ENCODE peak calls at places on chromosome 5, in eight cellular contexts. One of them, this sample, is unnamed.
A peak's percentile ranks its signal among the peaks of the same experiment; 100 is the strongest.

GRCh38 chr5:34496258-34496657 is 159.9 kb upstream of the RAI14 start:
- DNase-seq in cardiac muscle cell: no peak
- DNase-seq in tibial artery: no peak
- DNase-seq in WERI-Rb-1: no peak
- DNase-seq in tibial nerve: no peak
- DNase-seq in lower lobe of right lung: no peak
- DNase-seq in upper lobe of left lung: no peak
- DNase-seq in hepatocyte: no peak
- DNase-seq in this sample: no peak

GRCh38 chr5:14109041-14109747 is 33.9 kb upstream of the TRIO start:
- DNase-seq in cardiac muscle cell: no peak
- DNase-seq in tibial artery: peak; percentile 37
- DNase-seq in WERI-Rb-1: no peak
- DNase-seq in tibial nerve: no peak
- DNase-seq in lower lobe of right lung: no peak
- DNase-seq in upper lobe of left lung: no peak
- DNase-seq in hepatocyte: no peak
- DNase-seq in this sample: peak; percentile 86

GRCh38 chr5:180807654-180808414 is 5.2 kb upstream of the MGAT1 start:
- DNase-seq in cardiac muscle cell: no peak
- DNase-seq in tibial artery: peak; percentile 10
- DNase-seq in WERI-Rb-1: peak; percentile 60
- DNase-seq in tibial nerve: no peak
- DNase-seq in lower lobe of right lung: no peak
- DNase-seq in upper lobe of left lung: no peak
- DNase-seq in hepatocyte: no peak
- DNase-seq in this sample: peak; percentile 50

GRCh38 chr5:173016069-173016455 is 32.5 kb downstream of the ATP6V0E1 start:
- DNase-seq in cardiac muscle cell: no peak
- DNase-seq in tibial artery: no peak
- DNase-seq in WERI-Rb-1: no peak
- DNase-seq in tibial nerve: no peak
- DNase-seq in lower lobe of right lung: no peak
- DNase-seq in upper lobe of left lung: no peak
- DNase-seq in hepatocyte: no peak
- DNase-seq in this sample: no peak

GRCh38 chr5:15376803-15377202 is 123.2 kb upstream of the FBXL7 start:
- DNase-seq in cardiac muscle cell: peak; percentile 69
- DNase-seq in tibial artery: no peak
- DNase-seq in WERI-Rb-1: no peak
- DNase-seq in tibial nerve: no peak
- DNase-seq in lower lobe of right lung: no peak
- DNase-seq in upper lobe of left lung: no peak
- DNase-seq in hepatocyte: no peak
- DNase-seq in this sample: peak; percentile 28

GRCh38 chr5:169934990-169935389 is 45.3 kb downstream of the INSYN2B start:
- DNase-seq in cardiac muscle cell: peak; percentile 32
- DNase-seq in tibial artery: no peak
- DNase-seq in WERI-Rb-1: no peak
- DNase-seq in tibial nerve: no peak
- DNase-seq in lower lobe of right lung: no peak
- DNase-seq in upper lobe of left lung: no peak
- DNase-seq in hepatocyte: no peak
- DNase-seq in this sample: no peak

GRCh38 chr5:15601274-15601673 is 101.3 kb downstream of the FBXL7 start:
- DNase-seq in cardiac muscle cell: no peak
- DNase-seq in tibial artery: no peak
- DNase-seq in WERI-Rb-1: peak; percentile 54
- DNase-seq in tibial nerve: no peak
- DNase-seq in lower lobe of right lung: no peak
- DNase-seq in upper lobe of left lung: no peak
- DNase-seq in hepatocyte: no peak
- DNase-seq in this sample: no peak

GRCh38 chr5:141855265-141856029 is 22.8 kb downstream of the PCDH1 start:
- DNase-seq in cardiac muscle cell: no peak
- DNase-seq in tibial artery: peak; percentile 58
- DNase-seq in WERI-Rb-1: no peak
- DNase-seq in tibial nerve: no peak
- DNase-seq in lower lobe of right lung: no peak
- DNase-seq in upper lobe of left lung: no peak
- DNase-seq in hepatocyte: no peak
- DNase-seq in this sample: no peak

GRCh38 chr5:134649163-134649916 is 755 bp downstream of the SEC24A start:
- DNase-seq in cardiac muscle cell: no peak
- DNase-seq in tibial artery: peak; percentile 25
- DNase-seq in WERI-Rb-1: no peak
- DNase-seq in tibial nerve: no peak
- DNase-seq in lower lobe of right lung: peak; percentile 61
- DNase-seq in upper lobe of left lung: peak; percentile 42
- DNase-seq in hepatocyte: peak; percentile 41
- DNase-seq in this sample: peak; percentile 12

GRCh38 chr5:112691758-112692157 is 45.9 kb upstream of the APC start:
- DNase-seq in cardiac muscle cell: peak; percentile 64
- DNase-seq in tibial artery: no peak
- DNase-seq in WERI-Rb-1: peak; percentile 56
- DNase-seq in tibial nerve: no peak
- DNase-seq in lower lobe of right lung: no peak
- DNase-seq in upper lobe of left lung: no peak
- DNase-seq in hepatocyte: no peak
- DNase-seq in this sample: no peak

GRCh38 chr5:112690605-112691340 is 46.9 kb upstream of the APC start:
- DNase-seq in cardiac muscle cell: no peak
- DNase-seq in tibial artery: no peak
- DNase-seq in WERI-Rb-1: no peak
- DNase-seq in tibial nerve: no peak
- DNase-seq in lower lobe of right lung: no peak
- DNase-seq in upper lobe of left lung: no peak
- DNase-seq in hepatocyte: no peak
- DNase-seq in this sample: no peak

GRCh38 chr5:112692472-112692871 is 45.2 kb upstream of the APC start:
- DNase-seq in cardiac muscle cell: no peak
- DNase-seq in tibial artery: no peak
- DNase-seq in WERI-Rb-1: no peak
- DNase-seq in tibial nerve: no peak
- DNase-seq in lower lobe of right lung: no peak
- DNase-seq in upper lobe of left lung: no peak
- DNase-seq in hepatocyte: no peak
- DNase-seq in this sample: no peak

GRCh38 chr5:112689510-112689909 is 48.2 kb upstream of the APC start:
- DNase-seq in cardiac muscle cell: peak; percentile 32
- DNase-seq in tibial artery: no peak
- DNase-seq in WERI-Rb-1: no peak
- DNase-seq in tibial nerve: no peak
- DNase-seq in lower lobe of right lung: no peak
- DNase-seq in upper lobe of left lung: no peak
- DNase-seq in hepatocyte: no peak
- DNase-seq in this sample: no peak

DNA sequence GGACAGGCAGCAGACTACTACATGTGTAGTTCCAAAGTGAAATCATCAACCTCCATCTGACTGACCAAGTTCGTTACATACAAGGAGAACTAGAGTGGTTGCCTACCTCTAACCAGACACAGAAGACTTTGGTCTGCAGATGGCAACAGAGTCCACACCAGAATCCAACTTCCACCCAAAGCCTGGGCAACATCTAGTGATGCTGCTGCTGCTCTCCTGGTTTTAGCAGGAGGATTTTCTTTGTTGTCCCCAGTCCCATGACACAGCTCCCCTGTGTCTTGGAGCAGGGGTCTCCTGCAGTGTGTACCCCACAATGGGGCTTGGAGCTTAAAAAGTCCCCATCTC is 46.4 kb upstream of the APC start:
- DNase-seq in cardiac muscle cell: no peak
- DNase-seq in tibial artery: no peak
- DNase-seq in WERI-Rb-1: no peak
- DNase-seq in tibial nerve: no peak
- DNase-seq in lower lobe of right lung: no peak
- DNase-seq in upper lobe of left lung: no peak
- DNase-seq in hepatocyte: no peak
- DNase-seq in this sample: no peak
- TF ChIP-seq CTCF in cardiac muscle cell: no peak
- TF ChIP-seq CTCF in tibial artery: no peak
- TF ChIP-seq CTCF in WERI-Rb-1: peak; percentile 4
- TF ChIP-seq CTCF in tibial nerve: no peak
- TF ChIP-seq CTCF in lower lobe of right lung: no peak
- TF ChIP-seq CTCF in upper lobe of left lung: no peak
- TF ChIP-seq CTCF in hepatocyte: no peak
- TF ChIP-seq CTCF in this sample: no peak

GRCh38 chr5:73290242-73290641 is 117.2 kb downstream of the TMEM174 start:
- DNase-seq in cardiac muscle cell: no peak
- DNase-seq in tibial artery: no peak
- DNase-seq in WERI-Rb-1: no peak
- DNase-seq in tibial nerve: no peak
- DNase-seq in lower lobe of right lung: no peak
- DNase-seq in upper lobe of left lung: no peak
- DNase-seq in hepatocyte: no peak
- DNase-seq in this sample: no peak

GRCh38 chr5:73292816-73293459 is 119.9 kb downstream of the TMEM174 start:
- DNase-seq in cardiac muscle cell: no peak
- DNase-seq in tibial artery: no peak
- DNase-seq in WERI-Rb-1: no peak
- DNase-seq in tibial nerve: no peak
- DNase-seq in lower lobe of right lung: no peak
- DNase-seq in upper lobe of left lung: no peak
- DNase-seq in hepatocyte: no peak
- DNase-seq in this sample: peak; percentile 66

GRCh38 chr5:73288803-73289720 is 116.1 kb downstream of the TMEM174 start:
- DNase-seq in cardiac muscle cell: no peak
- DNase-seq in tibial artery: no peak
- DNase-seq in WERI-Rb-1: no peak
- DNase-seq in tibial nerve: no peak
- DNase-seq in lower lobe of right lung: no peak
- DNase-seq in upper lobe of left lung: no peak
- DNase-seq in hepatocyte: no peak
- DNase-seq in this sample: no peak

GRCh38 chr5:73295447-73295846 is 122.5 kb downstream of the TMEM174 start:
- DNase-seq in cardiac muscle cell: no peak
- DNase-seq in tibial artery: no peak
- DNase-seq in WERI-Rb-1: peak; percentile 27
- DNase-seq in tibial nerve: no peak
- DNase-seq in lower lobe of right lung: no peak
- DNase-seq in upper lobe of left lung: no peak
- DNase-seq in hepatocyte: no peak
- DNase-seq in this sample: no peak

GRCh38 chr5:73291873-73292272 is 118.9 kb downstream of the TMEM174 start:
- DNase-seq in cardiac muscle cell: no peak
- DNase-seq in tibial artery: no peak
- DNase-seq in WERI-Rb-1: no peak
- DNase-seq in tibial nerve: no peak
- DNase-seq in lower lobe of right lung: no peak
- DNase-seq in upper lobe of left lung: no peak
- DNase-seq in hepatocyte: no peak
- DNase-seq in this sample: no peak
- H3K27me3 ChIP-seq in cardiac muscle cell: peaks cover 61% of the 10 kb centered on the region
- H3K27me3 ChIP-seq in tibial artery: peaks cover 35% of the 10 kb centered on the region
- H3K27me3 ChIP-seq in WERI-Rb-1: no peaks in the 10 kb centered on the region
- H3K27me3 ChIP-seq in tibial nerve: peaks cover 11% of the 10 kb centered on the region
- H3K27me3 ChIP-seq in lower lobe of right lung: peaks cover 33% of the 10 kb centered on the region
- H3K27me3 ChIP-seq in upper lobe of left lung: no peaks in the 10 kb centered on the region
- H3K27me3 ChIP-seq in hepatocyte: peaks cover 38% of the 10 kb centered on the region
- H3K27me3 ChIP-seq in this sample: peaks cover 9% of the 10 kb centered on the region

GRCh38 chr5:76718880-76719279 is 3.0 kb downstream of the F2R start:
- DNase-seq in cardiac muscle cell: no peak
- DNase-seq in tibial artery: no peak
- DNase-seq in WERI-Rb-1: no peak
- DNase-seq in tibial nerve: no peak
- DNase-seq in lower lobe of right lung: no peak
- DNase-seq in upper lobe of left lung: no peak
- DNase-seq in hepatocyte: no peak
- DNase-seq in this sample: no peak

GRCh38 chr5:76717222-76718083 is 1.5 kb downstream of the F2R start:
- DNase-seq in cardiac muscle cell: peak; percentile 57
- DNase-seq in tibial artery: no peak
- DNase-seq in WERI-Rb-1: no peak
- DNase-seq in tibial nerve: no peak
- DNase-seq in lower lobe of right lung: no peak
- DNase-seq in upper lobe of left lung: no peak
- DNase-seq in hepatocyte: no peak
- DNase-seq in this sample: no peak

GRCh38 chr5:76716456-76717157 is 681 bp downstream of the F2R start:
- DNase-seq in cardiac muscle cell: peak; percentile 44
- DNase-seq in tibial artery: peak; percentile 39
- DNase-seq in WERI-Rb-1: peak; percentile 71
- DNase-seq in tibial nerve: no peak
- DNase-seq in lower lobe of right lung: no peak
- DNase-seq in upper lobe of left lung: no peak
- DNase-seq in hepatocyte: peak; percentile 23
- DNase-seq in this sample: no peak

GRCh38 chr5:76715734-76716455 is at the start of gene F2R:
- DNase-seq in cardiac muscle cell: peak; percentile 91
- DNase-seq in tibial artery: peak; percentile 29
- DNase-seq in WERI-Rb-1: peak; percentile 72
- DNase-seq in tibial nerve: peak; percentile 21
- DNase-seq in lower lobe of right lung: peak; percentile 61
- DNase-seq in upper lobe of left lung: peak; percentile 31
- DNase-seq in hepatocyte: peak; percentile 83
- DNase-seq in this sample: no peak

GRCh38 chr5:76718381-76718832 is 2.5 kb downstream of the F2R start:
- DNase-seq in cardiac muscle cell: peak; percentile 83
- DNase-seq in tibial artery: no peak
- DNase-seq in WERI-Rb-1: no peak
- DNase-seq in tibial nerve: no peak
- DNase-seq in lower lobe of right lung: no peak
- DNase-seq in upper lobe of left lung: no peak
- DNase-seq in hepatocyte: no peak
- DNase-seq in this sample: no peak
- H3K4me3 ChIP-seq in cardiac muscle cell: no peak overlapping the region
- H3K4me3 ChIP-seq in tibial artery: peak overlapping the region; percentile 72
- H3K4me3 ChIP-seq in WERI-Rb-1: no peak overlapping the region
- H3K4me3 ChIP-seq in tibial nerve: no peak overlapping the region
- H3K4me3 ChIP-seq in lower lobe of right lung: peak overlapping the region; percentile 72
- H3K4me3 ChIP-seq in upper lobe of left lung: no peak overlapping the region
- H3K4me3 ChIP-seq in hepatocyte: no peak overlapping the region
- H3K4me3 ChIP-seq in this sample: no peak overlapping the region

DNA sequence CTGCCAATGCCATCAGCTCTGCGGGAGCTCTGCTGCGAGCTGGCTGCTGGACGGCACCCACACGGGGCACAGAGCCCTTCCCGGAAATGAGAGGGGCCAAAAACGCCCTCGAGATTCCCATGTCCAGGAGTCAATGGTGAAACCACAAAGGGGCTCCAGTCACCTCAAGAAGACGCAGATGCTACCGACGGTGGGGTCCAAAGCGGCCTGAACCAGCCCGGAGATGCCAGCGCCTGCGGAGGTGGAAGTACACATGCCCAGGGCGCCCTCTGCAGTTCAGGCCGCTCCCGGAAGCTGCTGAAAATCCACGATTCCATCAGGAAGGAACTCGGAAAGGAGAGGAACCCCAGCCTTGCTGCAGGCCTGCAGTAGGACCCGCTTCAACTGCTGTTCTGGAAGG is 82.4 kb upstream of the SELENOP start:
- DNase-seq in cardiac muscle cell: peak; percentile 27
- DNase-seq in tibial artery: no peak
- DNase-seq in WERI-Rb-1: no peak
- DNase-seq in tibial nerve: no peak
- DNase-seq in lower lobe of right lung: no peak
- DNase-seq in upper lobe of left lung: no peak
- DNase-seq in hepatocyte: no peak
- DNase-seq in this sample: no peak
- TF ChIP-seq CTCF in cardiac muscle cell: peak; percentile 47
- TF ChIP-seq CTCF in tibial artery: no peak
- TF ChIP-seq CTCF in WERI-Rb-1: no peak
- TF ChIP-seq CTCF in tibial nerve: no peak
- TF ChIP-seq CTCF in lower lobe of right lung: peak; percentile 21
- TF ChIP-seq CTCF in upper lobe of left lung: no peak
- TF ChIP-seq CTCF in hepatocyte: no peak
- TF ChIP-seq CTCF in this sample: no peak

This sample was measured in bronchial epithelial cell.